ENCODE peak calls at places on chromosome 11, in four cellular contexts. L is HS-5; J is epithelial cell of esophagus; A is stimulated activated CD8-positive, alpha-beta memory T cell treated with anti-CD3 and anti-CD28 coated beads, Interleukin-4, amount 100 ng/mL, for 4 hours. Y is an unnamed sample.

GRCh38 chr11:16117989-16118810 is 238.1 kb downstream of the SOX6 start:
- DNase-seq in L (no peak), J (no peak), A (no peak), Y (no peak)

GRCh38 chr11:1237851-1238250 is 15.0 kb downstream of the MUC5B start:
- DNase-seq in L (no peak), J (no peak), A (no peak), Y (no peak)

GRCh38 chr11:118401880-118402590 is 629 bp downstream of the ATP5MG start:
- DNase-seq in L (peak), J (peak), A (no peak), Y (no peak)

GRCh38 chr11:104623518-104623917 is 274.7 kb downstream of the CASP12 start:
- DNase-seq in L (peak), J (peak), A (no peak), Y (no peak)

GRCh38 chr11:46382644-46383403 is 1.4 kb downstream of the MDK start:
- DNase-seq in L (no peak), J (peak), A (no peak), Y (no peak)

GRCh38 chr11:48033918-48034341 is 53.6 kb downstream of the PTPRJ start:
- DNase-seq in L (no peak), J (no peak), A (no peak), Y (no peak)

GRCh38 chr11:69752890-69753289 is 22.3 kb downstream of the FGF4 start:
- DNase-seq in L (no peak), J (no peak), A (no peak), Y (no peak)

GRCh38 chr11:76783901-76784813 is 1.0 kb downstream of the TSKU start:
- DNase-seq in L (no peak), J (peak), A (no peak), Y (no peak)

GRCh38 chr11:96620464-96621044 is 230.7 kb downstream of the JRKL start:
- DNase-seq in L (no peak), J (peak), A (no peak), Y (no peak)

GRCh38 chr11:112481893-112482292 is 221.2 kb upstream of the PLET1 start:
- DNase-seq in L (no peak), J (no peak), A (no peak), Y (no peak)

GRCh38 chr11:64276653-64277431 is 7.6 kb downstream of the BAD start:
- DNase-seq in L (no peak), J (peak), A (no peak), Y (no peak)